ENCODE peak calls at places on chromosomes 5 and 9, in ten cellular contexts. Y is activated naive CD4-positive, alpha-beta T cell treated with anti-CD3 and anti-CD28 coated beads, Interleukin-2, amount 10 ng/mL, durations not matched to agents 7 days and 5 days; C is NCI-H510A treated with DMSO at 0.1 percent for 48 hours; M is left ventricle myocardium inferior; B is C1 segment of cervical spinal cord; V is iPS-NIHi11; K is AG09309; J is putamen; O is caudate nucleus; A is psoas muscle. S is an unnamed sample.

GRCh38 chr9:133604214-133604613 is 5.0 kb downstream of the FAM163B start:
- DNase-seq in K (no peak), J (no peak), O (no peak), C (no peak), A (no peak), M (no peak), V (no peak), B (no peak), Y (peak), S (no peak)

GRCh38 chr5:160353379-160353778 is 17.0 kb downstream of the C1QTNF2 start:
- DNase-seq in J (peak), Y (no peak), K (no peak), B (no peak), A (peak), M (peak), V (peak), C (no peak), O (peak), S (no peak)

GRCh38 chr9:107484117-107484723 is 5.3 kb downstream of the KLF4 start:
- DNase-seq in A (no peak), J (peak), K (peak), B (peak), Y (no peak), O (no peak), V (peak), C (peak), M (no peak), S (peak)

GRCh38 chr5:77864997-77865396 is 88.9 kb upstream of the TBCA start:
- DNase-seq in M (no peak), B (no peak), C (no peak), V (no peak), A (no peak), K (no peak), O (no peak), Y (no peak), J (no peak), S (no peak)

GRCh38 chr9:23557691-23558090 is 268.3 kb downstream of the ELAVL2 start:
- DNase-seq in V (no peak), B (no peak), A (no peak), M (no peak), O (no peak), Y (no peak), K (no peak), C (no peak), J (no peak), S (no peak)

GRCh38 chr9:110835859-110836271 is 167.3 kb downstream of the MUSK start:
- DNase-seq in V (no peak), A (no peak), B (no peak), O (no peak), C (no peak), J (no peak), Y (no peak), M (no peak), K (no peak), S (no peak)

GRCh38 chr9:16058131-16058549 is 505.3 kb downstream of the CCDC171 start:
- DNase-seq in Y (no peak), V (no peak), O (no peak), K (no peak), B (no peak), C (no peak), J (no peak), M (no peak), A (no peak), S (no peak)

GRCh38 chr9:99445377-99445891 is 223.4 kb downstream of the SEC61B start:
- DNase-seq in B (no peak), M (peak), Y (no peak), K (peak), V (no peak), C (no peak), A (peak), J (no peak), O (no peak), S (no peak)

GRCh38 chr5:95647331-95647659 is 718 bp downstream of the RFESD start:
- DNase-seq in M (no peak), Y (no peak), K (no peak), V (no peak), J (no peak), O (no peak), C (no peak), B (no peak), A (no peak), S (no peak)

GRCh38 chr5:15383469-15383868 is 116.5 kb upstream of the FBXL7 start:
- DNase-seq in J (peak), C (peak), O (no peak), K (no peak), B (no peak), M (no peak), Y (no peak), A (no peak), V (peak), S (peak)

GRCh38 chr9:13049223-13049622 is 230.3 kb downstream of the MPDZ start:
- DNase-seq in B (no peak), Y (no peak), O (no peak), V (no peak), K (no peak), C (peak), J (no peak), A (no peak), M (no peak), S (no peak)

GRCh38 chr5:113112435-113112834 is 135.8 kb downstream of the DCP2 start:
- DNase-seq in O (no peak), C (no peak), A (no peak), M (no peak), V (no peak), B (no peak), Y (no peak), K (no peak), J (no peak), S (no peak)

GRCh38 chr9:2933165-2934095 is 89.5 kb upstream of the PUM3 start:
- DNase-seq in O (no peak), M (no peak), Y (no peak), C (no peak), J (no peak), V (no peak), B (no peak), K (no peak), A (no peak), S (no peak)

GRCh38 chr5:126364206-126364902 is 58.9 kb upstream of the GRAMD2B start:
- DNase-seq in Y (no peak), B (no peak), O (no peak), K (no peak), V (no peak), A (no peak), J (no peak), M (no peak), C (no peak), S (no peak)

GRCh38 chr9:81455417-81455816 is 233.9 kb downstream of the TLE1 start:
- DNase-seq in A (no peak), O (no peak), B (no peak), Y (no peak), C (no peak), J (no peak), M (no peak), K (no peak), V (no peak), S (no peak)

GRCh38 chr5:56561-57290 is 35.2 kb upstream of the PLEKHG4B start:
- DNase-seq in M (no peak), B (no peak), K (no peak), O (no peak), Y (peak), V (peak), J (no peak), C (peak), A (no peak), S (peak)

GRCh38 chr5:153496835-153497234 is 6.4 kb downstream of the GRIA1 start:
- DNase-seq in K (no peak), J (no peak), Y (no peak), V (peak), C (no peak), O (no peak), M (no peak), B (no peak), A (no peak), S (no peak)

GRCh38 chr9:71769175-71770165 is 1.2 kb upstream of the CEMIP2 start:
- DNase-seq in M (peak), Y (peak), A (peak), C (peak), J (peak), V (peak), B (peak), K (no peak), O (peak), S (peak)

GRCh38 chr5:98557921-98558320 is 215.5 kb upstream of the RGMB start:
- DNase-seq in M (no peak), A (no peak), C (no peak), B (no peak), J (no peak), O (no peak), K (no peak), V (no peak), Y (no peak), S (no peak)

GRCh38 chr9:135587658-135588057 is 26.1 kb downstream of the PAEP start:
- DNase-seq in M (no peak), C (no peak), Y (no peak), K (no peak), O (no peak), B (no peak), V (no peak), J (no peak), A (no peak), S (no peak)

GRCh38 chr9:38065369-38066075 is 3.5 kb downstream of the SHB start:
- DNase-seq in B (no peak), J (no peak), M (no peak), O (no peak), K (no peak), V (no peak), Y (no peak), C (no peak), A (no peak), S (no peak)

GRCh38 chr5:180494060-180494509 is at the start of gene CNOT6:
- DNase-seq in M (peak), K (peak), O (peak), A (peak), V (peak), C (peak), Y (peak), B (peak), J (peak), S (peak)

GRCh38 chr5:21919417-21920022 is 933.6 kb downstream of the CDH12 start:
- DNase-seq in K (no peak), Y (no peak), O (no peak), A (no peak), M (no peak), C (peak), J (peak), V (peak), B (no peak), S (peak)

GRCh38 chr5:122126711-122127385 is 2.5 kb upstream of the ZNF474 start:
- DNase-seq in K (no peak), Y (no peak), O (no peak), B (no peak), V (no peak), C (no peak), M (no peak), A (no peak), J (no peak), S (no peak)

GRCh38 chr9:129495422-129496186 is 125.3 kb downstream of the C9orf50 start:
- DNase-seq in Y (peak), B (peak), C (peak), M (peak), A (peak), J (peak), V (peak), O (peak), K (no peak), S (peak)

GRCh38 chr5:72234265-72234700 is 85.8 kb downstream of the MRPS27 start:
- DNase-seq in V (no peak), K (no peak), B (no peak), C (no peak), O (no peak), Y (no peak), M (no peak), A (no peak), J (no peak), S (no peak)

GRCh38 chr5:153157156-153157555 is 333.3 kb upstream of the GRIA1 start:
- DNase-seq in B (no peak), V (no peak), A (no peak), C (no peak), O (no peak), J (no peak), K (no peak), Y (no peak), M (no peak), S (no peak)

GRCh38 chr9:4068914-4069313 is 231.0 kb downstream of the GLIS3 start:
- DNase-seq in A (no peak), J (no peak), K (no peak), B (no peak), V (no peak), M (no peak), O (no peak), Y (no peak), C (no peak), S (no peak)

GRCh38 chr5:40717281-40717680 is 37.6 kb downstream of the PTGER4 start:
- DNase-seq in K (peak), B (no peak), V (no peak), M (no peak), A (no peak), C (no peak), J (no peak), Y (no peak), O (no peak), S (no peak)

GRCh38 chr5:83554686-83555085 is 83.1 kb downstream of the VCAN start:
- DNase-seq in C (no peak), Y (no peak), A (no peak), J (no peak), V (no peak), O (no peak), M (no peak), K (no peak), B (no peak), S (no peak)

GRCh38 chr9:96072930-96073329 is 197.4 kb downstream of the ERCC6L2 start:
- DNase-seq in B (no peak), O (no peak), Y (no peak), V (no peak), M (no peak), A (no peak), J (no peak), C (no peak), K (no peak), S (no peak)

GRCh38 chr9:134217431-134218210 is 53.3 kb upstream of the RNU6ATAC start:
- DNase-seq in O (no peak), M (peak), Y (peak), V (no peak), A (peak), B (no peak), C (no peak), J (no peak), K (no peak), S (no peak)

GRCh38 chr5:172898513-172899369 is 60.5 kb upstream of the RPL26L1 start:
- DNase-seq in J (no peak), O (no peak), B (no peak), M (no peak), Y (no peak), V (no peak), K (no peak), A (peak), C (no peak), S (no peak)

GRCh38 chr9:14529047-14529446 is 164.2 kb downstream of the ZDHHC21 start:
- DNase-seq in J (no peak), C (no peak), V (no peak), A (no peak), O (no peak), B (no peak), K (no peak), Y (no peak), M (no peak), S (no peak)

GRCh38 chr5:2156358-2157059 is 273.8 kb upstream of the IRX4 start:
- DNase-seq in B (no peak), J (no peak), M (no peak), C (no peak), V (no peak), Y (no peak), K (no peak), O (no peak), A (no peak), S (no peak)

GRCh38 chr5:136193396-136193935 is 504 bp upstream of the SMIM32 start:
- DNase-seq in J (no peak), V (no peak), Y (no peak), A (no peak), C (no peak), M (no peak), K (no peak), O (no peak), B (no peak), S (no peak)

GRCh38 chr5:86152988-86153560 is 464.7 kb upstream of the COX7C start:
- DNase-seq in M (no peak), O (no peak), V (no peak), B (no peak), A (no peak), C (no peak), K (no peak), J (no peak), Y (no peak), S (no peak)

S was measured in NT2/D1.